ENCODE peak calls at places on chromosomes 3 and 15, in six cellular contexts. One of them, this sample, is unnamed.

GRCh38 chr3:11509175-11510000 is 134.3 kb downstream of the VGLL4 start:
- DNase-seq in suprapubic skin: peak; percentile 84
- DNase-seq in esophagus muscularis mucosa: no peak
- DNase-seq in GM23338: peak; percentile 57
- DNase-seq in HL-60: no peak
- DNase-seq in H1: no peak
- DNase-seq in this sample: no peak

GRCh38 chr3:81352867-81353266 is 408.6 kb downstream of the GBE1 start:
- DNase-seq in suprapubic skin: no peak
- DNase-seq in GM23338: peak; percentile 64
- DNase-seq in HL-60: peak; percentile 14
- DNase-seq in esophagus muscularis mucosa: no peak
- DNase-seq in H1: no peak
- DNase-seq in this sample: no peak

GRCh38 chr3:40878464-40878905 is 320.8 kb upstream of the CTNNB1 start:
- DNase-seq in H1: no peak
- DNase-seq in GM23338: no peak
- DNase-seq in suprapubic skin: no peak
- DNase-seq in esophagus muscularis mucosa: no peak
- DNase-seq in HL-60: no peak
- DNase-seq in this sample: no peak

GRCh38 chr15:68495221-68495950 is 63.4 kb upstream of the ITGA11 start:
- DNase-seq in H1: no peak
- DNase-seq in GM23338: no peak
- DNase-seq in HL-60: no peak
- DNase-seq in suprapubic skin: no peak
- DNase-seq in esophagus muscularis mucosa: no peak
- DNase-seq in this sample: no peak

GRCh38 chr3:183120538-183121215 is 21.4 kb upstream of the MCCC1 start:
- DNase-seq in esophagus muscularis mucosa: no peak
- DNase-seq in GM23338: no peak
- DNase-seq in suprapubic skin: no peak
- DNase-seq in HL-60: no peak
- DNase-seq in H1: no peak
- DNase-seq in this sample: no peak

GRCh38 chr15:98923159-98923558 is 84.4 kb downstream of the PGPEP1L start:
- DNase-seq in suprapubic skin: peak; percentile 49
- DNase-seq in esophagus muscularis mucosa: no peak
- DNase-seq in H1: no peak
- DNase-seq in HL-60: no peak
- DNase-seq in GM23338: no peak
- DNase-seq in this sample: no peak

GRCh38 chr3:141945726-141946125 is 69.3 kb downstream of the ATP1B3 start:
- DNase-seq in esophagus muscularis mucosa: no peak
- DNase-seq in suprapubic skin: peak; percentile 66
- DNase-seq in HL-60: no peak
- DNase-seq in GM23338: no peak
- DNase-seq in H1: no peak
- DNase-seq in this sample: no peak

GRCh38 chr3:2948882-2949281 is 161.3 kb downstream of the IL5RA start:
- DNase-seq in H1: no peak
- DNase-seq in esophagus muscularis mucosa: peak; percentile 74
- DNase-seq in GM23338: no peak
- DNase-seq in HL-60: no peak
- DNase-seq in suprapubic skin: no peak
- DNase-seq in this sample: no peak

GRCh38 chr15:96356494-96357455 is 26.3 kb downstream of the NR2F2 start:
- DNase-seq in GM23338: peak; percentile 87
- DNase-seq in suprapubic skin: no peak
- DNase-seq in HL-60: peak; percentile 90
- DNase-seq in esophagus muscularis mucosa: no peak
- DNase-seq in H1: no peak
- DNase-seq in this sample: no peak

GRCh38 chr3:193620055-193620454 is 27.0 kb downstream of the OPA1 start:
- DNase-seq in suprapubic skin: no peak
- DNase-seq in esophagus muscularis mucosa: no peak
- DNase-seq in GM23338: no peak
- DNase-seq in HL-60: no peak
- DNase-seq in H1: no peak
- DNase-seq in this sample: no peak

GRCh38 chr15:87493803-87494202 is 762.7 kb downstream of the NTRK3 start:
- DNase-seq in suprapubic skin: no peak
- DNase-seq in esophagus muscularis mucosa: no peak
- DNase-seq in GM23338: no peak
- DNase-seq in HL-60: no peak
- DNase-seq in H1: no peak
- DNase-seq in this sample: no peak

GRCh38 chr3:21446937-21447336 is 304.1 kb downstream of the ZNF385D start:
- DNase-seq in esophagus muscularis mucosa: no peak
- DNase-seq in suprapubic skin: no peak
- DNase-seq in HL-60: no peak
- DNase-seq in GM23338: no peak
- DNase-seq in H1: no peak
- DNase-seq in this sample: no peak

GRCh38 chr3:49717539-49718418 is 1.7 kb downstream of the AMIGO3 start:
- DNase-seq in GM23338: no peak
- DNase-seq in esophagus muscularis mucosa: no peak
- DNase-seq in H1: no peak
- DNase-seq in suprapubic skin: no peak
- DNase-seq in HL-60: no peak
- DNase-seq in this sample: peak; percentile 84
- TF ChIP-seq POLR2AphosphoS5 in GM23338: no peak
- TF ChIP-seq POLR2AphosphoS5 in esophagus muscularis mucosa: no peak
- TF ChIP-seq POLR2AphosphoS5 in H1: peak; percentile 61
- TF ChIP-seq POLR2AphosphoS5 in suprapubic skin: no peak
- TF ChIP-seq POLR2AphosphoS5 in HL-60: no peak
- TF ChIP-seq POLR2AphosphoS5 in this sample: no peak

GRCh38 chr15:90211440-90212168 is 10.5 kb downstream of the SEMA4B start:
- DNase-seq in H1: no peak
- DNase-seq in suprapubic skin: no peak
- DNase-seq in HL-60: peak; percentile 39
- DNase-seq in esophagus muscularis mucosa: no peak
- DNase-seq in GM23338: no peak
- DNase-seq in this sample: no peak

GRCh38 chr15:90214553-90215205 is 13.5 kb downstream of the SEMA4B start:
- DNase-seq in HL-60: no peak
- DNase-seq in esophagus muscularis mucosa: no peak
- DNase-seq in GM23338: peak; percentile 66
- DNase-seq in suprapubic skin: no peak
- DNase-seq in H1: no peak
- DNase-seq in this sample: no peak

GRCh38 chr15:90213818-90214204 is 12.7 kb downstream of the SEMA4B start:
- DNase-seq in esophagus muscularis mucosa: no peak
- DNase-seq in HL-60: no peak
- DNase-seq in GM23338: no peak
- DNase-seq in suprapubic skin: no peak
- DNase-seq in H1: no peak
- DNase-seq in this sample: no peak

GRCh38 chr15:90212221-90213079 is 11.3 kb downstream of the SEMA4B start:
- DNase-seq in H1: no peak
- DNase-seq in esophagus muscularis mucosa: no peak
- DNase-seq in suprapubic skin: no peak
- DNase-seq in HL-60: no peak
- DNase-seq in GM23338: no peak
- DNase-seq in this sample: no peak

DNA sequence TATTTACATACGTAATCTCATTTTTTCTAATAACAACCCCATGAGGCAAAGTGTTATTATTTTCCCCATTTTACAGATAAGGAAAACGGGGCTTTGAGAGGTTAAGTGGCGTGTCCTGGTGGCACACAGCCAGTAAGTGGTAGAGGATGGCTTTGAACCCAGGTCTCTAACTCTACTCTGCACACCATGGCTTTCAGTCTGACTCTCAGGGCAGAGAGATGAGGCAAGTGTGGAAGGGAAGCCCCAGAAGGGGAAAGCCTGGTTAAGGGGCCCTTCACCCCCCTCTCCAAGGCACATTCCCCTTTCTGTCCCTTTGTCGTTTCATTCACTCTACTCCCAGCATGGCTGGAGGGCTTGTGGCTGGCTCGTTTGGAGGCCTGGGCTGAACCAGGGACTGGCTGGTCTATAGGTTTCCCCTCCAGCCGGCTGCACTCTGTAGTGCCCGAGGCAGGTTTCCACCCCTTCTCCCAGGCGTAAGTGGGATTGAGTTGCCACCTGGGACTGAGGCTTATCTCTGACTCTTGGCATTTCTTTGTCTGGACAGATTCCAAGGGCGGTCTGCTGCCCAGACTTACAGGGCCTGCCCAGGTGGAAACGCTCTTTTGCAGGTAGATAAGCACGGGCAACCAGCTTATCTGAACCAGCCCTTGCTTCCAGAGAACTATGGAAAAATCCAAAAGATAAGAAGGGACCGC is 12.1 kb downstream of the SEMA4B start:
- DNase-seq in GM23338: no peak
- DNase-seq in suprapubic skin: no peak
- DNase-seq in HL-60: no peak
- DNase-seq in esophagus muscularis mucosa: no peak
- DNase-seq in H1: no peak
- DNase-seq in this sample: no peak
- TF ChIP-seq POLR2AphosphoS5 in GM23338: no peak
- TF ChIP-seq POLR2AphosphoS5 in suprapubic skin: no peak
- TF ChIP-seq POLR2AphosphoS5 in HL-60: no peak
- TF ChIP-seq POLR2AphosphoS5 in esophagus muscularis mucosa: no peak
- TF ChIP-seq POLR2AphosphoS5 in H1: no peak
- TF ChIP-seq POLR2AphosphoS5 in this sample: no peak

GRCh38 chr15:92435145-92435544 is 41.5 kb downstream of the ST8SIA2 start:
- DNase-seq in suprapubic skin: no peak
- DNase-seq in H1: no peak
- DNase-seq in HL-60: no peak
- DNase-seq in esophagus muscularis mucosa: no peak
- DNase-seq in GM23338: no peak
- DNase-seq in this sample: no peak
- TF ChIP-seq POLR2AphosphoS5 in suprapubic skin: no peak
- TF ChIP-seq POLR2AphosphoS5 in H1: no peak
- TF ChIP-seq POLR2AphosphoS5 in HL-60: no peak
- TF ChIP-seq POLR2AphosphoS5 in esophagus muscularis mucosa: no peak
- TF ChIP-seq POLR2AphosphoS5 in GM23338: no peak
- TF ChIP-seq POLR2AphosphoS5 in this sample: no peak

GRCh38 chr15:29727871-29728270 is 94.4 kb downstream of the TJP1 start:
- DNase-seq in HL-60: no peak
- DNase-seq in esophagus muscularis mucosa: no peak
- DNase-seq in GM23338: no peak
- DNase-seq in H1: no peak
- DNase-seq in suprapubic skin: no peak
- DNase-seq in this sample: no peak

GRCh38 chr15:29724026-29724425 is 98.2 kb downstream of the TJP1 start:
- DNase-seq in suprapubic skin: no peak
- DNase-seq in H1: no peak
- DNase-seq in esophagus muscularis mucosa: no peak
- DNase-seq in GM23338: no peak
- DNase-seq in HL-60: no peak
- DNase-seq in this sample: no peak

GRCh38 chr15:29731865-29732264 is 90.4 kb downstream of the TJP1 start:
- DNase-seq in GM23338: no peak
- DNase-seq in esophagus muscularis mucosa: no peak
- DNase-seq in H1: no peak
- DNase-seq in HL-60: no peak
- DNase-seq in suprapubic skin: no peak
- DNase-seq in this sample: no peak

GRCh38 chr15:29728418-29728817 is 93.8 kb downstream of the TJP1 start:
- DNase-seq in GM23338: no peak
- DNase-seq in suprapubic skin: no peak
- DNase-seq in H1: no peak
- DNase-seq in HL-60: no peak
- DNase-seq in esophagus muscularis mucosa: no peak
- DNase-seq in this sample: no peak

DNA sequence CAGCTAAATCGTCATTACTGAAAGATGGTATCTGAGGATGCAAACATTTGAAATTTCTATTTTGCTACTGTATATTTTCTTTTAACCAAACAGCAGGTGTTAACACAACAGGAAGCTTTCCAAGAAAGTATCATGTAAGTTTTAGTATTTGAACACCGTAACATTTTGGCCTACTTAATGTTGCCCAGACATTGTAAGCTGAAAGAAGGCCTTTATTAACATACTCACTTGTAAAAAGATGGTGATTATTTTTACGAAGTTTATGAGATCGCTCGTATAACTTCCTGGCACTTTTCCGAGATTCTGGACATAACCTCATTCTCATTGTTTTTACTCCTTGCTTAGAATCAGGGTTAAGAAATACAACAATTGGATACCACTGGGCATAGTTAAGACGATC is 95.7 kb downstream of the TJP1 start:
- DNase-seq in suprapubic skin: no peak
- DNase-seq in GM23338: no peak
- DNase-seq in H1: no peak
- DNase-seq in HL-60: no peak
- DNase-seq in esophagus muscularis mucosa: no peak
- DNase-seq in this sample: no peak
- TF ChIP-seq POLR2AphosphoS5 in suprapubic skin: no peak
- TF ChIP-seq POLR2AphosphoS5 in GM23338: no peak
- TF ChIP-seq POLR2AphosphoS5 in H1: no peak
- TF ChIP-seq POLR2AphosphoS5 in HL-60: no peak
- TF ChIP-seq POLR2AphosphoS5 in esophagus muscularis mucosa: no peak
- TF ChIP-seq POLR2AphosphoS5 in this sample: no peak

GRCh38 chr15:90160781-90161727 is 40.1 kb upstream of the SEMA4B start:
- DNase-seq in GM23338: peak; percentile 79
- DNase-seq in esophagus muscularis mucosa: no peak
- DNase-seq in suprapubic skin: no peak
- DNase-seq in HL-60: no peak
- DNase-seq in H1: no peak
- DNase-seq in this sample: no peak
- TF ChIP-seq POLR2AphosphoS5 in GM23338: no peak
- TF ChIP-seq POLR2AphosphoS5 in esophagus muscularis mucosa: no peak
- TF ChIP-seq POLR2AphosphoS5 in suprapubic skin: no peak
- TF ChIP-seq POLR2AphosphoS5 in HL-60: no peak
- TF ChIP-seq POLR2AphosphoS5 in H1: no peak
- TF ChIP-seq POLR2AphosphoS5 in this sample: no peak